ENCODE peak calls at places on chromosomes 13 and 19, in six cellular contexts. M is GM23338, H is EL, N is kidney tubule cell, U is SW480, Y is GM13976. K is an unnamed sample.

GRCh38 chr19:6393074-6393981 is at the start of gene GTF2F1:
- DNase-seq in M (peak), H (peak), N (peak), U (peak), Y (peak), K (peak)

GRCh38 chr13:114068723-114069322 is 63.6 kb downstream of the RASA3 start:
- DNase-seq in M (no peak), H (peak), N (peak), U (no peak), Y (no peak), K (peak)

GRCh38 chr19:50377051-50377441 is 789 bp downstream of the NR1H2 start:
- DNase-seq in M (peak), H (no peak), N (no peak), U (peak), Y (no peak), K (no peak)

GRCh38 chr19:55488986-55489710 is 912 bp downstream of the SSC5D start:
- DNase-seq in M (no peak), H (no peak), N (no peak), U (no peak), Y (no peak), K (no peak)

GRCh38 chr13:23570931-23571330 is 719 bp downstream of the TNFRSF19 start:
- DNase-seq in M (no peak), H (no peak), N (peak), U (peak), Y (no peak), K (no peak)

GRCh38 chr19:10439588-10439987 is 19.2 kb downstream of the PDE4A start:
- DNase-seq in M (no peak), H (no peak), N (no peak), U (no peak), Y (no peak), K (no peak)

GRCh38 chr19:6674868-6675305 is 4.9 kb upstream of the TNFSF14 start:
- DNase-seq in M (peak), H (peak), N (peak), U (peak), Y (peak), K (peak)

GRCh38 chr19:31943305-31943704 is 402.1 kb upstream of the ZNF507 start:
- DNase-seq in M (peak), H (no peak), N (no peak), U (no peak), Y (no peak), K (no peak)

GRCh38 chr19:53463263-53463662 is 4.3 kb upstream of the ZNF813 start:
- DNase-seq in M (peak), H (peak), N (no peak), U (no peak), Y (no peak), K (no peak)

GRCh38 chr19:48481846-48482639 is 12.9 kb downstream of the CYTH2 start:
- DNase-seq in M (peak), H (peak), N (no peak), U (no peak), Y (no peak), K (no peak)

GRCh38 chr19:46859637-46860124 is 1.1 kb upstream of the ARHGAP35 start:
- DNase-seq in M (no peak), H (peak), N (peak), U (no peak), Y (no peak), K (no peak)

GRCh38 chr13:114249062-114249461 is 14.4 kb downstream of the CDC16 start:
- DNase-seq in M (no peak), H (no peak), N (no peak), U (no peak), Y (no peak), K (no peak)

GRCh38 chr19:45638930-45639729 is at the start of gene EML2:
- DNase-seq in M (peak), H (peak), N (peak), U (peak), Y (peak), K (no peak)

GRCh38 chr19:55611983-55612645 is 6.7 kb downstream of the ZNF865 start:
- DNase-seq in M (no peak), H (no peak), N (no peak), U (no peak), Y (no peak), K (no peak)

GRCh38 chr19:10431254-10431942 is 11.1 kb downstream of the PDE4A start:
- DNase-seq in M (peak), H (no peak), N (peak), U (no peak), Y (peak), K (no peak)

GRCh38 chr13:114067381-114067885 is 65.0 kb downstream of the RASA3 start:
- DNase-seq in M (no peak), H (peak), N (no peak), U (no peak), Y (peak), K (peak)

GRCh38 chr19:2625434-2625833 is 77.1 kb downstream of the GNG7 start:
- DNase-seq in M (no peak), H (no peak), N (peak), U (no peak), Y (no peak), K (no peak)

GRCh38 chr13:36051082-36051481 is 80.1 kb downstream of the DCLK1 start:
- DNase-seq in M (no peak), H (no peak), N (no peak), U (no peak), Y (no peak), K (no peak)

GRCh38 chr13:34578917-34579316 is 363.2 kb upstream of the NBEA start:
- DNase-seq in M (no peak), H (no peak), N (peak), U (no peak), Y (no peak), K (no peak)

GRCh38 chr13:71789952-71790351 is 77.1 kb downstream of the DACH1 start:
- DNase-seq in M (no peak), H (no peak), N (no peak), U (no peak), Y (no peak), K (no peak)

GRCh38 chr19:11382898-11383705 is 1.0 kb downstream of the EPOR start:
- DNase-seq in M (peak), H (peak), N (peak), U (peak), Y (peak), K (no peak)

GRCh38 chr13:49300716-49301589 is 53.2 kb downstream of the CDADC1 start:
- DNase-seq in M (peak), H (peak), N (peak), U (peak), Y (peak), K (peak)

GRCh38 chr13:29743229-29743786 is 107.1 kb downstream of the UBL3 start:
- DNase-seq in M (no peak), H (peak), N (peak), U (no peak), Y (no peak), K (peak)